ENCODE peak calls at places on chromosome 3, in nine cellular contexts. X is stomach, W is suprapubic skin, K is ovary, R is A549, P is transverse colon, F is HepG2, C is sigmoid colon, D is upper lobe of left lung. T is an unnamed sample.

GRCh38 chr3:111582114-111582461 is 13.1 kb downstream of the ZBED2 start:
- DNase-seq in D (peak; percentile 41), K (no peak), R (peak; percentile 82), P (no peak), W (no peak), F (peak; percentile 8), X (no peak), C (no peak), T (no peak)

GRCh38 chr3:101810023-101810415 is 31.0 kb downstream of the NXPE3 start:
- DNase-seq in R (no peak), C (no peak), K (no peak), P (no peak), W (no peak), D (no peak), F (no peak), X (no peak), T (no peak)

GRCh38 chr3:120741837-120742197 is 499 bp downstream of the RABL3 start:
- DNase-seq in P (no peak), C (no peak), X (peak; percentile 26), W (no peak), D (no peak), K (no peak), R (no peak), F (peak; percentile 9), T (no peak)

GRCh38 chr3:77412591-77412990 is 372.7 kb downstream of the ROBO2 start:
- DNase-seq in K (no peak), F (no peak), P (no peak), X (no peak), C (no peak), D (no peak), W (no peak), R (no peak), T (no peak)

GRCh38 chr3:100611221-100611620 is 1.8 kb downstream of the ADGRG7 start:
- DNase-seq in K (no peak), P (no peak), C (no peak), X (no peak), F (no peak), W (no peak), D (no peak), R (no peak), T (no peak)

GRCh38 chr3:138412821-138413531 is 21.4 kb upstream of the ESYT3 start:
- DNase-seq in X (no peak), F (no peak), R (peak; percentile 10), P (no peak), C (no peak), K (no peak), D (no peak), W (peak; percentile 55), T (no peak)

GRCh38 chr3:105647047-105647446 is 221.8 kb downstream of the CBLB start:
- DNase-seq in X (no peak), F (peak; percentile 39), P (no peak), D (peak; percentile 47), W (no peak), K (no peak), C (no peak), R (peak; percentile 76), T (no peak)

GRCh38 chr3:179651687-179652466 is 963 bp upstream of the USP13 start:
- DNase-seq in F (no peak), K (no peak), R (no peak), D (no peak), X (no peak), P (no peak), C (no peak), W (no peak), T (no peak)

GRCh38 chr3:45939341-45939771 is 3.9 kb upstream of the CXCR6 start:
- DNase-seq in X (no peak), D (peak; percentile 18), C (no peak), W (no peak), R (no peak), P (no peak), F (no peak), K (no peak), T (no peak)

GRCh38 chr3:101632586-101632985 is 44.3 kb downstream of the ZBTB11 start:
- DNase-seq in R (no peak), F (no peak), X (no peak), W (no peak), P (no peak), D (no peak), K (no peak), C (no peak), T (no peak)

GRCh38 chr3:13998831-13999230 is 119.0 kb upstream of the WNT7A start:
- DNase-seq in D (no peak), R (no peak), X (no peak), K (no peak), W (no peak), C (no peak), F (no peak), P (no peak), T (no peak)

GRCh38 chr3:13877911-13878710 is 1.8 kb downstream of the WNT7A start:
- DNase-seq in W (peak; percentile 56), X (no peak), D (no peak), R (no peak), F (no peak), P (no peak), K (no peak), C (no peak), T (no peak)

GRCh38 chr3:861721-862120 is 231.1 kb upstream of the CNTN6 start:
- DNase-seq in P (no peak), C (no peak), K (no peak), D (no peak), F (no peak), X (no peak), W (no peak), R (no peak), T (no peak)

GRCh38 chr3:114319453-114319852 is 25.6 kb downstream of the TIGIT start:
- DNase-seq in F (peak; percentile 54), C (no peak), P (no peak), R (peak; percentile 30), K (no peak), X (no peak), W (no peak), D (no peak), T (no peak)

GRCh38 chr3:117874028-117874765 is 1160.4 kb downstream of the IGSF11 start:
- DNase-seq in F (no peak), W (no peak), X (no peak), C (no peak), P (no peak), R (no peak), K (no peak), D (no peak), T (no peak)

GRCh38 chr3:73546961-73547360 is 77.8 kb downstream of the PDZRN3 start:
- DNase-seq in D (no peak), R (no peak), P (no peak), X (no peak), K (no peak), F (no peak), W (no peak), C (no peak), T (no peak)

GRCh38 chr3:70433091-70433490 is 120.7 kb upstream of the MDFIC2 start:
- DNase-seq in C (no peak), P (no peak), D (no peak), X (no peak), F (no peak), W (no peak), R (no peak), K (no peak), T (no peak)

GRCh38 chr3:182165234-182165633 is 453.5 kb downstream of the SOX2 start:
- DNase-seq in C (no peak), W (no peak), D (peak; percentile 79), X (peak; percentile 67), P (no peak), R (no peak), K (no peak), F (no peak), T (no peak)

GRCh38 chr3:23945903-23946751 is 1.0 kb downstream of the NR1D2 start:
- DNase-seq in K (peak; percentile 98), F (peak; percentile 89), C (peak; percentile 99), P (peak; percentile 99), W (peak; percentile 98), R (peak; percentile 97), X (peak; percentile 99), D (peak; percentile 97), T (peak; percentile 94)
- TF ChIP-seq POLR2A in K (peak; percentile 68), F (peak; percentile 71), C (peak; percentile 59), P (peak; percentile 77), W (no peak), R (no peak), X (peak; percentile 15), D (peak; percentile 59), T (peak; percentile 39)

GRCh38 chr3:134652409-134652831 is 1.6 kb upstream of the KY start:
- DNase-seq in P (no peak), X (peak; percentile 28), F (no peak), C (no peak), K (no peak), W (no peak), D (peak; percentile 35), R (no peak), T (no peak)
- TF ChIP-seq EP300 in P (no peak), X (no peak), F (no peak), C (no peak), K (no peak), W (no peak), D (no peak), R (no peak), T (no peak)

GRCh38 chr3:49630784-49631183 is 43.4 kb upstream of the APEH start:
- DNase-seq in C (no peak), P (no peak), D (no peak), X (no peak), R (no peak), W (no peak), K (no peak), F (no peak), T (no peak)

GRCh38 chr3:49627634-49628033 is 46.5 kb upstream of the APEH start:
- DNase-seq in C (peak; percentile 35), P (no peak), R (no peak), F (no peak), D (no peak), W (no peak), X (no peak), K (no peak), T (no peak)

GRCh38 chr3:49628249-49628648 is 45.9 kb upstream of the APEH start:
- DNase-seq in K (no peak), P (no peak), W (no peak), C (no peak), D (no peak), X (no peak), F (no peak), R (no peak), T (no peak)

GRCh38 chr3:49629866-49630265 is 44.3 kb upstream of the APEH start:
- DNase-seq in X (no peak), F (no peak), P (no peak), C (no peak), W (no peak), K (no peak), D (no peak), R (no peak), T (no peak)

DNA sequence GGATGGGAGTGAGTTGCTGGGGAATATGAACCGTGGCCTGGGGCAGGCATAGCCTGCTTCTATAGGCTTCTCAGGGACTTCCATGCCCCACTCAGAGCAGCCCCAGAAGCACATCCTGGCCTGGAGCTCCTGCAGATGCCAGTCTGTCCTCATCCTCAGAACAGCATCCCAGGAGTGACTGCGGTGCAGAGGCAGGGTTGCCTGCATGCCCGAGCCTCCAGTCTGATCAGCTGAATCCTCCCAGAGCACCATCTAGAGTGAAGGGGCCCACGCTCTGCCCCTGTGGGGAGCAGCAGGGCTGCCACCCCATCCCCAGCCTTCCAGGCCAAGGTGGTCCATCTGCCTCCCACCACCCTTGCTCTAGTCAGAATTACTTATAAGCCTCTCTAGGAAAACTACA is 44.7 kb upstream of the APEH start:
- DNase-seq in X (no peak), R (no peak), D (no peak), W (no peak), F (no peak), K (no peak), P (no peak), C (no peak), T (no peak)
- H3K27ac ChIP-seq in X (no peak overlapping the region), R (no peak overlapping the region), D (no peak overlapping the region), W (no peak overlapping the region), F (no peak overlapping the region), K (no peak overlapping the region), P (no peak overlapping the region), C (no peak overlapping the region), T (no peak overlapping the region)

GRCh38 chr3:194137314-194138097 is 1.6 kb downstream of the HES1 start:
- DNase-seq in C (peak; percentile 88), K (peak; percentile 67), W (no peak), R (peak; percentile 65), P (peak; percentile 74), F (peak; percentile 29), X (peak; percentile 77), D (peak; percentile 87), T (peak; percentile 41)
- TF ChIP-seq POLR2A in C (no peak), K (peak; percentile 6), W (no peak), R (no peak), P (no peak), F (no peak), X (no peak), D (peak; percentile 52), T (no peak)